ENCODE peak calls at places on chromosome 2, in eight cellular contexts. J, T, Z, A, N, X, D and V are unnamed samples.
A peak's percentile ranks its signal among the peaks of the same experiment; 100 is the strongest.

GRCh38 chr2:98278074-98278473 is 68.2 kb upstream of the CNGA3 start:
- DNase-seq in J (no peak), T (no peak), Z (no peak), A (no peak), N (no peak), X (no peak), D (no peak), V (no peak)

GRCh38 chr2:130831356-130831755 is 5.4 kb upstream of the ARHGEF4 start:
- DNase-seq in J (no peak), T (no peak), Z (no peak), A (no peak), N (no peak), X (no peak), D (no peak), V (no peak)

GRCh38 chr2:84832772-84833461 is 48.0 kb downstream of the TRABD2A start:
- DNase-seq in J (no peak), T (no peak), Z (no peak), A (no peak), N (no peak), X (no peak), D (no peak), V (no peak)

GRCh38 chr2:27024188-27024587 is 8.6 kb upstream of the TMEM214 start:
- DNase-seq in J (peak; percentile 87), T (no peak), Z (no peak), A (no peak), N (no peak), X (no peak), D (no peak), V (peak; percentile 89)

GRCh38 chr2:36360834-36361233 is 5.3 kb downstream of the CRIM1 start:
- DNase-seq in J (no peak), T (no peak), Z (no peak), A (no peak), N (no peak), X (no peak), D (no peak), V (no peak)

GRCh38 chr2:207253946-207254345 is 88.2 kb upstream of the KLF7 start:
- DNase-seq in J (no peak), T (no peak), Z (no peak), A (no peak), N (no peak), X (no peak), D (no peak), V (no peak)

GRCh38 chr2:9483107-9483506 is 8.8 kb downstream of the IAH1 start:
- DNase-seq in J (no peak), T (no peak), Z (no peak), A (no peak), N (no peak), X (no peak), D (no peak), V (no peak)

GRCh38 chr2:12287220-12287751 is 429.4 kb upstream of the TRIB2 start:
- DNase-seq in J (no peak), T (no peak), Z (no peak), A (no peak), N (no peak), X (no peak), D (no peak), V (no peak)

GRCh38 chr2:223887127-223887526 is 49.7 kb upstream of the AP1S3 start:
- DNase-seq in J (no peak), T (no peak), Z (no peak), A (no peak), N (no peak), X (no peak), D (no peak), V (no peak)

GRCh38 chr2:100752628-100753333 is 67.2 kb upstream of the NPAS2 start:
- DNase-seq in J (no peak), T (no peak), Z (no peak), A (no peak), N (no peak), X (no peak), D (no peak), V (no peak)

GRCh38 chr2:177518754-177519153 is 126.2 kb downstream of the AGPS start:
- DNase-seq in J (no peak), T (no peak), Z (no peak), A (no peak), N (no peak), X (no peak), D (no peak), V (no peak)

GRCh38 chr2:36489296-36489695 is 108.7 kb downstream of the FEZ2 start:
- DNase-seq in J (no peak), T (no peak), Z (no peak), A (no peak), N (no peak), X (no peak), D (no peak), V (no peak)

GRCh38 chr2:235378944-235379343 is 114.9 kb upstream of the AGAP1 start:
- DNase-seq in J (no peak), T (no peak), Z (no peak), A (no peak), N (no peak), X (no peak), D (no peak), V (no peak)

GRCh38 chr2:677056-677949 is at the start of gene TMEM18:
- DNase-seq in J (peak; percentile 88), T (peak; percentile 84), Z (peak; percentile 98), A (peak; percentile 94), N (peak; percentile 99), X (peak; percentile 85), D (peak; percentile 93), V (peak; percentile 83)

GRCh38 chr2:10380048-10380926 is 67.8 kb downstream of the ODC1 start:
- DNase-seq in J (no peak), T (no peak), Z (no peak), A (no peak), N (no peak), X (no peak), D (no peak), V (no peak)

GRCh38 chr2:237319887-237320286 is 94.1 kb downstream of the COL6A3 start:
- DNase-seq in J (no peak), T (no peak), Z (no peak), A (no peak), N (no peak), X (no peak), D (no peak), V (no peak)

GRCh38 chr2:28395334-28396061 is 2.8 kb downstream of the FOSL2 start:
- DNase-seq in J (no peak), T (no peak), Z (no peak), A (no peak), N (no peak), X (no peak), D (no peak), V (no peak)

GRCh38 chr2:239936838-239937581 is 88.1 kb downstream of the NDUFA10 start:
- DNase-seq in J (peak; percentile 1), T (no peak), Z (no peak), A (no peak), N (no peak), X (no peak), D (no peak), V (no peak)

GRCh38 chr2:72630767-72631166 is 195.1 kb downstream of the EXOC6B start:
- DNase-seq in J (no peak), T (no peak), Z (no peak), A (no peak), N (no peak), X (no peak), D (no peak), V (no peak)

GRCh38 chr2:119937680-119938079 is 75.2 kb upstream of the EPB41L5 start:
- DNase-seq in J (no peak), T (no peak), Z (no peak), A (no peak), N (no peak), X (no peak), D (no peak), V (no peak)

GRCh38 chr2:233449921-233450853 is 95.9 kb downstream of the DGKD start:
- DNase-seq in J (no peak), T (peak; percentile 5), Z (no peak), A (no peak), N (no peak), X (no peak), D (no peak), V (no peak)

GRCh38 chr2:238161291-238162051 is 2.7 kb downstream of the ERFE start:
- DNase-seq in J (no peak), T (peak; percentile 7), Z (no peak), A (no peak), N (no peak), X (no peak), D (no peak), V (no peak)

GRCh38 chr2:33181466-33181865 is 234.7 kb downstream of the LTBP1 start:
- DNase-seq in J (no peak), T (no peak), Z (no peak), A (no peak), N (no peak), X (no peak), D (no peak), V (no peak)

GRCh38 chr2:225735844-225736243 is 336.3 kb downstream of the NYAP2 start:
- DNase-seq in J (no peak), T (no peak), Z (no peak), A (no peak), N (no peak), X (no peak), D (no peak), V (no peak)